ENCODE peak calls at places on chromosomes 5 and 9, in four cellular contexts. One of them, this sample, is unnamed.

GRCh38 chr5:161064800-161065199 is 212.8 kb upstream of the ATP10B start:
- DNase-seq in NCI-H1105: peak
- DNase-seq in smooth muscle cell of the brain vasculature: no peak
- DNase-seq in GM04503: no peak
- DNase-seq in this sample: no peak

GRCh38 chr5:134029156-134029555 is 24.4 kb upstream of the VDAC1 start:
- DNase-seq in smooth muscle cell of the brain vasculature: no peak
- DNase-seq in NCI-H1105: no peak
- DNase-seq in GM04503: peak
- DNase-seq in this sample: no peak

GRCh38 chr5:1748271-1748670 is 51.4 kb downstream of the MRPL36 start:
- DNase-seq in NCI-H1105: no peak
- DNase-seq in smooth muscle cell of the brain vasculature: no peak
- DNase-seq in GM04503: no peak
- DNase-seq in this sample: no peak

GRCh38 chr5:126837907-126838539 is 61.1 kb downstream of the LMNB1 start:
- DNase-seq in GM04503: no peak
- DNase-seq in smooth muscle cell of the brain vasculature: no peak
- DNase-seq in NCI-H1105: no peak
- DNase-seq in this sample: no peak

GRCh38 chr5:149831492-149831891 is 101.4 kb downstream of the PPARGC1B start:
- DNase-seq in NCI-H1105: no peak
- DNase-seq in GM04503: no peak
- DNase-seq in smooth muscle cell of the brain vasculature: no peak
- DNase-seq in this sample: no peak

GRCh38 chr9:113654605-113655193 is 191.2 kb downstream of the RGS3 start:
- DNase-seq in GM04503: no peak
- DNase-seq in smooth muscle cell of the brain vasculature: no peak
- DNase-seq in NCI-H1105: no peak
- DNase-seq in this sample: no peak

GRCh38 chr5:115369430-115370144 is 73.1 kb upstream of the CCDC112 start:
- DNase-seq in NCI-H1105: no peak
- DNase-seq in GM04503: no peak
- DNase-seq in smooth muscle cell of the brain vasculature: no peak
- DNase-seq in this sample: no peak

GRCh38 chr9:69824497-69825252 is 4.1 kb downstream of the CFAP95 start:
- DNase-seq in smooth muscle cell of the brain vasculature: no peak
- DNase-seq in NCI-H1105: no peak
- DNase-seq in GM04503: no peak
- DNase-seq in this sample: no peak

GRCh38 chr9:89095755-89096154 is 82.9 kb downstream of the SHC3 start:
- DNase-seq in GM04503: no peak
- DNase-seq in smooth muscle cell of the brain vasculature: no peak
- DNase-seq in NCI-H1105: no peak
- DNase-seq in this sample: no peak

GRCh38 chr9:100714372-100715099 is 136.7 kb downstream of the CAVIN4 start:
- DNase-seq in smooth muscle cell of the brain vasculature: no peak
- DNase-seq in GM04503: peak
- DNase-seq in NCI-H1105: peak
- DNase-seq in this sample: peak

GRCh38 chr5:143176048-143176447 is 227.4 kb downstream of the NR3C1 start:
- DNase-seq in smooth muscle cell of the brain vasculature: no peak
- DNase-seq in GM04503: no peak
- DNase-seq in NCI-H1105: no peak
- DNase-seq in this sample: no peak

GRCh38 chr9:115118471-115119156 is 657 bp upstream of the TNC start:
- DNase-seq in NCI-H1105: peak
- DNase-seq in smooth muscle cell of the brain vasculature: peak
- DNase-seq in GM04503: peak
- DNase-seq in this sample: peak

GRCh38 chr5:5165541-5166002 is 25.4 kb downstream of the ADAMTS16 start:
- DNase-seq in NCI-H1105: no peak
- DNase-seq in GM04503: no peak
- DNase-seq in smooth muscle cell of the brain vasculature: no peak
- DNase-seq in this sample: no peak